ENCODE peak calls at places on chromosomes 13 and 19, in four cellular contexts. Z is caudate nucleus, D is endothelial cell, M is right lobe of liver. W is an unnamed sample.
A peak's percentile ranks its signal among the peaks of the same experiment; 100 is the strongest.

GRCh38 chr13:38045278-38046048 is 175.9 kb upstream of the TRPC4 start:
- DNase-seq in D (peak; percentile 11), M (no peak), Z (no peak), W (peak; percentile 53)

GRCh38 chr19:42088471-42089190 is 12.7 kb downstream of the ZNF574 start:
- DNase-seq in Z (no peak), D (no peak), M (no peak), W (no peak)

GRCh38 chr19:55284405-55285058 is 735 bp downstream of the BRSK1 start:
- DNase-seq in M (no peak), D (no peak), Z (no peak), W (peak; percentile 61)

GRCh38 chr19:2255982-2256685 is at the start of gene JSRP1:
- DNase-seq in M (no peak), Z (no peak), D (no peak), W (no peak)

GRCh38 chr13:110382229-110382628 is 75.1 kb downstream of the COL4A2 start:
- DNase-seq in Z (no peak), M (no peak), D (no peak), W (no peak)

GRCh38 chr19:17441241-17442135 is 7.0 kb downstream of the TMEM221 start:
- DNase-seq in D (peak; percentile 40), Z (no peak), M (no peak), W (no peak)

GRCh38 chr19:11111771-11112144 is 22.5 kb downstream of the LDLR start:
- DNase-seq in Z (no peak), M (no peak), D (no peak), W (no peak)

GRCh38 chr13:26011996-26012688 is 39.7 kb downstream of the SHISA2 start:
- DNase-seq in M (no peak), Z (no peak), D (no peak), W (no peak)

GRCh38 chr19:2865334-2866221 is 1.6 kb upstream of the ZNF556 start:
- DNase-seq in Z (no peak), D (no peak), M (no peak), W (no peak)

GRCh38 chr13:98722958-98723357 is 29.5 kb downstream of the SLC15A1 start:
- DNase-seq in Z (no peak), D (no peak), M (no peak), W (no peak)

GRCh38 chr19:2574971-2575630 is 99.2 kb downstream of the GADD45B start:
- DNase-seq in D (no peak), Z (no peak), M (no peak), W (no peak)

GRCh38 chr19:54253331-54254194 is 3.5 kb downstream of the LILRB5 start:
- DNase-seq in Z (no peak), D (no peak), M (peak; percentile 37), W (no peak)

GRCh38 chr13:30192320-30193093 is 114.8 kb downstream of the KATNAL1 start:
- DNase-seq in Z (no peak), M (no peak), D (no peak), W (no peak)

GRCh38 chr19:4581381-4582111 is 22.1 kb upstream of the SEMA6B start:
- DNase-seq in M (no peak), Z (no peak), D (no peak), W (peak; percentile 81)

GRCh38 chr13:40536443-40537113 is 129.9 kb downstream of the FOXO1 start:
- DNase-seq in D (no peak), M (peak; percentile 90), Z (no peak), W (no peak)

GRCh38 chr19:49631610-49632192 is 8.2 kb downstream of the RRAS start:
- DNase-seq in D (no peak), Z (no peak), M (no peak), W (no peak)

GRCh38 chr13:73717632-73718031 is 416.6 kb downstream of the KLF12 start:
- DNase-seq in D (no peak), M (no peak), Z (no peak), W (no peak)

GRCh38 chr19:40908981-40909380 is 26.9 kb upstream of the CYP2A7 start:
- DNase-seq in M (peak; percentile 60), D (peak; percentile 50), Z (no peak), W (no peak)

GRCh38 chr19:9720541-9720940 is 45.6 kb upstream of the ZNF562 start:
- DNase-seq in D (no peak), Z (no peak), M (no peak), W (peak; percentile 49)

GRCh38 chr13:93767231-93767916 is 540.8 kb downstream of the GPC6 start:
- DNase-seq in M (no peak), D (no peak), Z (no peak), W (no peak)

GRCh38 chr13:77507931-77508776 is 27.4 kb upstream of the SCEL start:
- DNase-seq in D (no peak), Z (no peak), M (no peak), W (no peak)

GRCh38 chr19:4097501-4097900 is 26.4 kb downstream of the MAP2K2 start:
- DNase-seq in Z (no peak), D (no peak), M (no peak), W (no peak)

GRCh38 chr13:21076265-21076653 is 14.9 kb upstream of the LATS2 start:
- DNase-seq in Z (no peak), M (no peak), D (no peak), W (no peak)